ENCODE peak calls at places on chromosomes 13 and 19, in four cellular contexts. One of them, this sample, is unnamed.

GRCh38 chr13:52393572-52394357 is 12.2 kb downstream of the THSD1 start:
- DNase-seq in posterior vena cava: no peak
- DNase-seq in activated gamma-delta T cell treated with Interleukin-2 at 50 U/mL for 16 hours: no peak
- DNase-seq in stimulated activated CD4-positive, alpha-beta T cell treated with anti-CD3 and anti-CD28 coated beads, Interleukin-4, amount 100 ng/mL, for 4 hours: no peak
- DNase-seq in this sample: no peak

GRCh38 chr19:39335168-39335567 is 675 bp downstream of the GMFG start:
- DNase-seq in posterior vena cava: no peak
- DNase-seq in activated gamma-delta T cell treated with Interleukin-2 at 50 U/mL for 16 hours: no peak
- DNase-seq in stimulated activated CD4-positive, alpha-beta T cell treated with anti-CD3 and anti-CD28 coated beads, Interleukin-4, amount 100 ng/mL, for 4 hours: no peak
- DNase-seq in this sample: peak; percentile 17

GRCh38 chr13:92967923-92968322 is 258.7 kb upstream of the GPC6 start:
- DNase-seq in posterior vena cava: no peak
- DNase-seq in activated gamma-delta T cell treated with Interleukin-2 at 50 U/mL for 16 hours: no peak
- DNase-seq in stimulated activated CD4-positive, alpha-beta T cell treated with anti-CD3 and anti-CD28 coated beads, Interleukin-4, amount 100 ng/mL, for 4 hours: no peak
- DNase-seq in this sample: no peak

GRCh38 chr13:35947315-35947714 is 183.9 kb downstream of the DCLK1 start:
- DNase-seq in posterior vena cava: no peak
- DNase-seq in activated gamma-delta T cell treated with Interleukin-2 at 50 U/mL for 16 hours: no peak
- DNase-seq in stimulated activated CD4-positive, alpha-beta T cell treated with anti-CD3 and anti-CD28 coated beads, Interleukin-4, amount 100 ng/mL, for 4 hours: no peak
- DNase-seq in this sample: no peak

GRCh38 chr19:19439083-19439482 is 33.6 kb downstream of the GATAD2A start:
- DNase-seq in posterior vena cava: no peak
- DNase-seq in activated gamma-delta T cell treated with Interleukin-2 at 50 U/mL for 16 hours: no peak
- DNase-seq in stimulated activated CD4-positive, alpha-beta T cell treated with anti-CD3 and anti-CD28 coated beads, Interleukin-4, amount 100 ng/mL, for 4 hours: no peak
- DNase-seq in this sample: no peak

GRCh38 chr13:59463023-59463422 is 700.7 kb downstream of the DIAPH3 start:
- DNase-seq in posterior vena cava: no peak
- DNase-seq in activated gamma-delta T cell treated with Interleukin-2 at 50 U/mL for 16 hours: no peak
- DNase-seq in stimulated activated CD4-positive, alpha-beta T cell treated with anti-CD3 and anti-CD28 coated beads, Interleukin-4, amount 100 ng/mL, for 4 hours: no peak
- DNase-seq in this sample: no peak

GRCh38 chr13:73138967-73139491 is 80.2 kb downstream of the KLF5 start:
- DNase-seq in posterior vena cava: no peak
- DNase-seq in activated gamma-delta T cell treated with Interleukin-2 at 50 U/mL for 16 hours: no peak
- DNase-seq in stimulated activated CD4-positive, alpha-beta T cell treated with anti-CD3 and anti-CD28 coated beads, Interleukin-4, amount 100 ng/mL, for 4 hours: no peak
- DNase-seq in this sample: no peak

GRCh38 chr19:7524992-7525739 is 2.7 kb downstream of the MCOLN1 start:
- DNase-seq in posterior vena cava: no peak
- DNase-seq in activated gamma-delta T cell treated with Interleukin-2 at 50 U/mL for 16 hours: no peak
- DNase-seq in stimulated activated CD4-positive, alpha-beta T cell treated with anti-CD3 and anti-CD28 coated beads, Interleukin-4, amount 100 ng/mL, for 4 hours: no peak
- DNase-seq in this sample: no peak

GRCh38 chr13:98672947-98673545 is 79.4 kb downstream of the SLC15A1 start:
- DNase-seq in posterior vena cava: no peak
- DNase-seq in activated gamma-delta T cell treated with Interleukin-2 at 50 U/mL for 16 hours: peak; percentile 35
- DNase-seq in stimulated activated CD4-positive, alpha-beta T cell treated with anti-CD3 and anti-CD28 coated beads, Interleukin-4, amount 100 ng/mL, for 4 hours: peak; percentile 44
- DNase-seq in this sample: peak; percentile 52

GRCh38 chr13:113354831-113355610 is 8.9 kb downstream of the GRTP1 start:
- DNase-seq in posterior vena cava: peak; percentile 54
- DNase-seq in activated gamma-delta T cell treated with Interleukin-2 at 50 U/mL for 16 hours: no peak
- DNase-seq in stimulated activated CD4-positive, alpha-beta T cell treated with anti-CD3 and anti-CD28 coated beads, Interleukin-4, amount 100 ng/mL, for 4 hours: no peak
- DNase-seq in this sample: no peak

GRCh38 chr13:48532146-48532472 is 771 bp downstream of the RCBTB2 start:
- DNase-seq in posterior vena cava: no peak
- DNase-seq in activated gamma-delta T cell treated with Interleukin-2 at 50 U/mL for 16 hours: no peak
- DNase-seq in stimulated activated CD4-positive, alpha-beta T cell treated with anti-CD3 and anti-CD28 coated beads, Interleukin-4, amount 100 ng/mL, for 4 hours: no peak
- DNase-seq in this sample: no peak

GRCh38 chr19:23470873-23471555 is 75.7 kb upstream of the ZNF91 start:
- DNase-seq in posterior vena cava: no peak
- DNase-seq in activated gamma-delta T cell treated with Interleukin-2 at 50 U/mL for 16 hours: no peak
- DNase-seq in stimulated activated CD4-positive, alpha-beta T cell treated with anti-CD3 and anti-CD28 coated beads, Interleukin-4, amount 100 ng/mL, for 4 hours: no peak
- DNase-seq in this sample: no peak

GRCh38 chr13:101875717-101876393 is 423.4 kb downstream of the ITGBL1 start:
- DNase-seq in posterior vena cava: no peak
- DNase-seq in activated gamma-delta T cell treated with Interleukin-2 at 50 U/mL for 16 hours: no peak
- DNase-seq in stimulated activated CD4-positive, alpha-beta T cell treated with anti-CD3 and anti-CD28 coated beads, Interleukin-4, amount 100 ng/mL, for 4 hours: no peak
- DNase-seq in this sample: no peak

GRCh38 chr19:54114340-54114826 is 1.1 kb downstream of the TFPT start:
- DNase-seq in posterior vena cava: peak; percentile 89
- DNase-seq in activated gamma-delta T cell treated with Interleukin-2 at 50 U/mL for 16 hours: peak; percentile 49
- DNase-seq in stimulated activated CD4-positive, alpha-beta T cell treated with anti-CD3 and anti-CD28 coated beads, Interleukin-4, amount 100 ng/mL, for 4 hours: peak; percentile 9
- DNase-seq in this sample: peak; percentile 31

GRCh38 chr13:99311748-99312492 is 4.7 kb upstream of the GPR183 start:
- DNase-seq in posterior vena cava: no peak
- DNase-seq in activated gamma-delta T cell treated with Interleukin-2 at 50 U/mL for 16 hours: no peak
- DNase-seq in stimulated activated CD4-positive, alpha-beta T cell treated with anti-CD3 and anti-CD28 coated beads, Interleukin-4, amount 100 ng/mL, for 4 hours: no peak
- DNase-seq in this sample: no peak

GRCh38 chr19:282501-282900 is 8.7 kb downstream of the PLPP2 start:
- DNase-seq in posterior vena cava: peak; percentile 31
- DNase-seq in activated gamma-delta T cell treated with Interleukin-2 at 50 U/mL for 16 hours: no peak
- DNase-seq in stimulated activated CD4-positive, alpha-beta T cell treated with anti-CD3 and anti-CD28 coated beads, Interleukin-4, amount 100 ng/mL, for 4 hours: no peak
- DNase-seq in this sample: no peak

GRCh38 chr19:40671404-40671803 is 19.0 kb downstream of the NUMBL start:
- DNase-seq in posterior vena cava: no peak
- DNase-seq in activated gamma-delta T cell treated with Interleukin-2 at 50 U/mL for 16 hours: no peak
- DNase-seq in stimulated activated CD4-positive, alpha-beta T cell treated with anti-CD3 and anti-CD28 coated beads, Interleukin-4, amount 100 ng/mL, for 4 hours: no peak
- DNase-seq in this sample: no peak

This sample was measured in activated CD4-positive, alpha-beta T cell treated with anti-CD3 and anti-CD28 coated beads for 4 hours.